ENCODE peak calls at places on chromosomes 3 and 15, in nine cellular contexts. O, U, N, G, X, K, S, P and Y are unnamed samples.

GRCh38 chr15:90340345-90340744 is 11.7 kb upstream of the ZNF774 start:
- DNase-seq in O (no peak), U (no peak), N (no peak), G (no peak), X (no peak), K (no peak), S (no peak), P (no peak), Y (no peak)

GRCh38 chr3:33717616-33717865 is 513 bp downstream of the CLASP2 start:
- DNase-seq in O (no peak), U (peak; percentile 76), N (peak; percentile 81), G (peak; percentile 68), X (peak; percentile 57), K (no peak), S (peak; percentile 71), P (peak; percentile 60), Y (peak; percentile 73)

GRCh38 chr3:45677045-45677436 is 12.2 kb upstream of the SACM1L start:
- DNase-seq in O (no peak), U (no peak), N (no peak), G (peak; percentile 45), X (peak; percentile 64), K (peak; percentile 68), S (no peak), P (peak; percentile 87), Y (no peak)

GRCh38 chr3:169764164-169764452 is 752 bp downstream of the TERC start:
- DNase-seq in O (peak; percentile 75), U (no peak), N (no peak), G (no peak), X (no peak), K (no peak), S (no peak), P (peak; percentile 60), Y (no peak)

GRCh38 chr3:67744699-67745098 is 90.3 kb upstream of the SUCLG2 start:
- DNase-seq in O (no peak), U (no peak), N (no peak), G (no peak), X (no peak), K (no peak), S (no peak), P (no peak), Y (no peak)

GRCh38 chr15:79381593-79381992 is 50.5 kb upstream of the MINAR1 start:
- DNase-seq in O (no peak), U (no peak), N (no peak), G (no peak), X (no peak), K (no peak), S (no peak), P (no peak), Y (no peak)

GRCh38 chr15:89690276-89691218 is at the start of the genes PEX11A and WDR93:
- DNase-seq in O (peak; percentile 90), U (peak; percentile 77), N (peak; percentile 88), G (peak; percentile 62), X (peak; percentile 84), K (peak; percentile 70), S (peak; percentile 82), P (peak; percentile 58), Y (peak; percentile 62)

GRCh38 chr3:20064796-20065564 is 24.7 kb downstream of the KAT2B start:
- DNase-seq in O (no peak), U (no peak), N (no peak), G (no peak), X (no peak), K (no peak), S (no peak), P (no peak), Y (peak; percentile 30)

GRCh38 chr3:48268381-48268935 is 27.6 kb downstream of the ZNF589 start:
- DNase-seq in O (peak; percentile 46), U (no peak), N (no peak), G (no peak), X (no peak), K (peak; percentile 74), S (no peak), P (peak; percentile 33), Y (no peak)

GRCh38 chr15:59165726-59166125 is 40.9 kb upstream of the LDHAL6B start:
- DNase-seq in O (no peak), U (no peak), N (no peak), G (no peak), X (no peak), K (no peak), S (no peak), P (no peak), Y (no peak)

DNA sequence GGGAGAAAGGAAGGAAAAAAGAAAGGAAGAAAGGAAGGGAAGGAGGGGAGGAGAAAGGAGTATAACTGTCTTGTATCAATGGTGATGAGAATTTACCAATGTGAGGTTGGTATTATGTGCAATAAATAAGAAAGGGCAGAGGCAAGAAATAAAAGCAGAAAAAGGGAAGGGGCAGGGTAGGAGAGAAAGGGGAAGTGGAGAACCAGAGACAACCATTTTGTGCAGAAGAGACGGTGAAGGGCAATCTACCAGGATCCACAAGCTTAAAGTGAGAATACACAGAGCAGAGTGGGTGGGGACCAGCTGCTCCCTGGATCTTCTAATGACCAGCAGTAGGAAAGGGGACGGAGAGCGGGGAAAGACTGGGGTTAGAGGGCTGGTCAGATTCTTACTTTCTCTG is 106.9 kb upstream of the SLCO2A1 start:
- DNase-seq in O (no peak), U (no peak), N (no peak), G (no peak), X (no peak), K (no peak), S (no peak), P (no peak), Y (no peak)
- TF ChIP-seq CTCF in O (no peak), U (no peak), N (no peak), G (no peak), X (no peak), K (no peak), S (no peak), P (no peak), Y (no peak)

DNA sequence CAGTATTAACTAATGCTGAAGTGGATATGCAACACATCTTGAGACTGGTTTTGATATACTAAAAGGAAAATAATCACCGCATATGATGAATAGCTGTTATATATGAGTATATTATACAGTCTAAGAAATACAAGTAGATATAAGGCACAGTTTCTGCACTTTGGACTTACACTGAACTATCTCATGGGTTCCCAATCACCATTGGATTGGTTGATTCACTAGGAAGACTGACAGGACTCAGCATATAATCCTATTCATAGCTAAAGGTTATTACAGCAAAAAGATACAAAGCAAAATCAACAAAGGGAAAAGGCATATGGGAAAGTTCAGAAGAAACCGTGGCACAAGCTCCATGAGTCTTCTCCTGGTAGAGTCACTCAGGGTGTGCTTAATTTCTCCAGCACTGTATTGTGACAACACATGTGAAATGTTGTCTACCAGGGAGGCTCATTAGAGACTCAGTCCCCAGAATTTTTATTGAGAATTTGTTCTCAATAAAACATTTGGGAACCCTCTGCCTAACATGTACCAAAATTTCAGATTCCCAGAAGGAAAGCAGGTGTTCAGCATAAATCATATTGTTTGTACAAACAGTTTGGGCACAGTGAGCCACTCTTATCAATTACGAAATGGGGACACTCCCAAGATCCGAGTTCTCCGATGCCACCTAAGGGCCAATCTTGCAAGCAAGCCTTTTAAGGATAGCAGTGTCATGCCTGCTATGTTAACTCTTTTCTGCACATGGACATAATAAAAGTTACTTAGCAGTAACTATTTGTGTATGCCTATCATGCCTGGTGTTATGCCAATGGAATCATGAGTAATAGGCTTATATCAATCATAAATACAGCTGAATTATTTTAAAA is 26.8 kb downstream of the CMC1 start:
- DNase-seq in O (no peak), U (no peak), N (no peak), G (no peak), X (no peak), K (no peak), S (no peak), P (no peak), Y (no peak)
- TF ChIP-seq CTCF in O (no peak), U (no peak), N (no peak), G (no peak), X (no peak), K (no peak), S (no peak), P (no peak), Y (no peak)

DNA sequence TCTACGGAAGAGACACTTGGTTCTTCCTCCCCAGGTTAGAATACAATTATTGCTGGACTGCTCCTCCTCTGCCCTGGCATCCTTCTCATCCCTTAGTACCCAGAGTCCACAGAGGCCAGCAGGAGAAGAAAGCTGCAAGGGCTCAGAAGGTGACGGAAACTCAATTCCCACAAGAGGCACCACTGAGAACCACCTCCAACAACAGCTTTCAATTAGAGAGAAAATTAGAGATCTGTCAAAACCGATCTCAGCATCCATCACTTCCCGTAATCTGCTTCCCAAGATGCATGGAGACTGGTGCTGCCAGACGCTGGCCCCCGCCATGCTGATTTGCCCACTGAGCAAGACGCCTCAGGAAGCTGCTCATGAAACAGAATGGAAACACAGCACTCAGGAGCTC is 135.0 kb upstream of the PRICKLE2 start:
- DNase-seq in O (no peak), U (no peak), N (no peak), G (no peak), X (no peak), K (no peak), S (no peak), P (no peak), Y (no peak)
- TF ChIP-seq CTCF in O (no peak), U (no peak), N (no peak), G (no peak), X (no peak), K (no peak), S (no peak), P (no peak), Y (no peak)

DNA sequence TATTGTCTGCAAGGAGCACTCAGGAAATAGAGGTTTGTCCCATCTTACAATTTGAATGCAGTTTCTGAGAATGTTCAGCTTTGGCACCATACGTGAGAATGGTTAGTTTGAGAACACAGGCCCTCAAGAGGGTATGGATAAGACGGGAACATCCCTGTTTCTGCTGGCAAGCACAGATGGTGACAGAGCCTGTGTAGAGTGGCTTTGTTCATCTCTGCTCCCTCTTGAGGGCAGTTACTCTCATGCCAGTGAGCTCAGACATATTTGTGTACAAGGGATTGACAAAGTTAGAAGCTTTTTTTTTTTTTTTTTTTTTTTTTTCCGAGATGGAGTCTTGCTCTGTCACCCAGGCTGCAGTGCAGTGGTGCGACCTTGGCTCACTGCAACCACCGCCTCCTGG is 71.5 kb upstream of the FILIP1L start:
- DNase-seq in O (no peak), U (no peak), N (no peak), G (no peak), X (no peak), K (no peak), S (no peak), P (peak; percentile 12), Y (no peak)
- TF ChIP-seq CTCF in O (no peak), U (no peak), N (no peak), G (no peak), X (no peak), K (no peak), S (no peak), P (no peak), Y (no peak)